ENCODE peak calls at places on chromosomes 4 and X, in ten cellular contexts. C is GM23338; O is lower lobe of right lung; J is CD4-positive, CD25-positive, alpha-beta regulatory T cell; P is A673; A is tibial artery; B is psoas muscle; L is fibroblast of lung; K is cardiac fibroblast; N is spleen. E is an unnamed sample.
A peak's percentile ranks its signal among the peaks of the same experiment; 100 is the strongest.

GRCh38 chrX:17697191-17697590 is 40.1 kb upstream of the SCML1 start:
- DNase-seq in P (peak; percentile 6), B (no peak), C (no peak), J (peak; percentile 6), A (no peak), L (no peak), K (peak; percentile 51), N (no peak), O (no peak), E (no peak)

GRCh38 chrX:66162331-66162822 is 1.7 kb upstream of the HEPH start:
- DNase-seq in J (no peak), B (no peak), N (no peak), K (no peak), L (no peak), A (no peak), P (no peak), C (no peak), O (no peak), E (no peak)

GRCh38 chr4:136301773-136302172 is 1230.5 kb downstream of the PCDH18 start:
- DNase-seq in K (no peak), L (no peak), J (no peak), O (no peak), P (no peak), C (no peak), B (no peak), A (no peak), N (no peak), E (no peak)

GRCh38 chr4:168153596-168154440 is 61.5 kb downstream of the ANXA10 start:
- DNase-seq in L (peak; percentile 79), N (peak; percentile 82), K (peak; percentile 90), A (peak; percentile 73), B (peak; percentile 63), J (peak; percentile 75), C (peak; percentile 77), O (peak; percentile 87), P (peak; percentile 81), E (peak; percentile 75)

GRCh38 chr4:186900232-186900900 is 176.7 kb upstream of the FAT1 start:
- DNase-seq in C (no peak), J (no peak), A (no peak), L (peak; percentile 89), O (no peak), B (no peak), K (peak; percentile 89), P (peak; percentile 39), N (no peak), E (no peak)

GRCh38 chrX:77441479-77441878 is 5.7 kb upstream of the FGF16 start:
- DNase-seq in K (no peak), O (no peak), J (no peak), N (no peak), A (no peak), P (no peak), B (no peak), L (no peak), C (no peak), E (no peak)

GRCh38 chr4:25843340-25844097 is 19.3 kb downstream of the SEL1L3 start:
- DNase-seq in L (no peak), O (peak; percentile 76), N (peak; percentile 81), K (peak; percentile 24), C (no peak), J (peak; percentile 37), A (no peak), P (no peak), B (no peak), E (no peak)

GRCh38 chr4:184795214-184795844 is 30.4 kb downstream of the ACSL1 start:
- DNase-seq in O (no peak), A (no peak), K (peak; percentile 14), N (no peak), J (no peak), P (no peak), L (no peak), C (no peak), B (no peak), E (no peak)

GRCh38 chr4:177356921-177357320 is 47.2 kb downstream of the NEIL3 start:
- DNase-seq in J (no peak), O (no peak), L (peak; percentile 28), A (no peak), C (no peak), N (no peak), P (no peak), K (peak; percentile 35), B (no peak), E (no peak)

GRCh38 chr4:66639361-66639760 is 905.9 kb downstream of the CENPC start:
- DNase-seq in A (no peak), B (no peak), L (peak; percentile 38), N (no peak), K (peak; percentile 78), P (peak; percentile 33), O (no peak), C (no peak), J (no peak), E (no peak)

GRCh38 chr4:37138019-37138653 is 106.4 kb upstream of the NWD2 start:
- DNase-seq in A (no peak), K (no peak), B (no peak), C (no peak), J (no peak), L (no peak), N (no peak), P (no peak), O (no peak), E (no peak)

GRCh38 chrX:20128678-20129077 is 12.0 kb upstream of the MAP7D2 start:
- DNase-seq in P (no peak), A (no peak), O (no peak), K (peak; percentile 19), J (no peak), N (no peak), L (no peak), B (no peak), C (no peak), E (no peak)

GRCh38 chr4:74230902-74231499 is 73.1 kb downstream of the MTHFD2L start:
- DNase-seq in A (no peak), N (no peak), J (peak; percentile 13), K (peak; percentile 93), C (no peak), P (peak; percentile 80), O (peak; percentile 50), B (peak; percentile 28), L (peak; percentile 58), E (peak; percentile 61)

GRCh38 chr4:155578219-155578618 is 88.4 kb upstream of the GUCY1A1 start:
- DNase-seq in A (no peak), B (no peak), L (peak; percentile 40), C (no peak), O (no peak), K (no peak), J (no peak), P (no peak), N (no peak), E (no peak)

DNA sequence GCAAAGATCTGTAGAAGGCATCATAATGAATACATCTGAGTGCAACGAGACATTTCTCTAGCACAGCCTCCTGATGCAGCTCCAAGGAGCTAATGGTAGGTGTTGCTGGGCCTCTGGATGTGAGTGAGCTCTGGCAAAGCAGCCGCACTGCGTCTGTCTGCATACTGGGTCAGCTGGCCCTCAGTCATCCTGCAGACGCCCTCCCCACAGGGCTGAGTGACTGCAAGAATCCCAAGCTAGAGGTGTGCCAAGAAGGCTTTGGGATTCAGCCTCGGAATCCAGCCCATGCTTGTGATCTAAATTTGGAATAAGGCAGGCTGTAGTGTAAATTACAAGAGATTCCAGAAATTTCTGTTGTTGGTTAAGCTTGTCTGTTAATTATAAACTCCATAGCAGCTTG is 18.5 kb downstream of the HERC3 start:
- DNase-seq in P (no peak), J (no peak), L (peak; percentile 90), B (peak; percentile 65), C (no peak), O (no peak), K (peak; percentile 45), N (no peak), A (peak; percentile 84), E (peak; percentile 81)
- H3K4me3 ChIP-seq in P (no peak overlapping the region), J (no peak overlapping the region), L (no peak overlapping the region), B (no peak overlapping the region), C (no peak overlapping the region), O (no peak overlapping the region), K (no peak overlapping the region), N (no peak overlapping the region), A (no peak overlapping the region), E (no peak overlapping the region)

GRCh38 chr4:151674804-151675290 is 86.0 kb downstream of the GATB start:
- DNase-seq in P (no peak), O (peak; percentile 63), L (peak; percentile 69), N (no peak), A (peak; percentile 71), J (no peak), K (peak; percentile 7), B (no peak), C (peak; percentile 87), E (peak; percentile 83)
- H3K4me3 ChIP-seq in P (no peak overlapping the region), O (peak overlapping the region; percentile 39), L (no peak overlapping the region), N (peak overlapping the region; percentile 33), A (peak overlapping the region; percentile 48), J (no peak overlapping the region), K (no peak overlapping the region), B (peak overlapping the region; percentile 47), C (no peak overlapping the region), E (peak overlapping the region; percentile 54)

GRCh38 chr4:87977521-87978278 is 2.2 kb downstream of the SPP1 start:
- DNase-seq in P (no peak), A (no peak), J (no peak), C (no peak), N (no peak), K (no peak), O (no peak), B (no peak), L (no peak), E (no peak)

GRCh38 chr4:87978656-87979055 is 3.1 kb downstream of the SPP1 start:
- DNase-seq in B (no peak), J (no peak), N (no peak), P (no peak), A (no peak), C (no peak), L (peak; percentile 62), O (no peak), K (peak; percentile 43), E (no peak)

GRCh38 chr4:87973283-87974169 is 2.0 kb upstream of the SPP1 start:
- DNase-seq in N (peak; percentile 66), K (peak; percentile 78), L (peak; percentile 95), B (peak; percentile 35), A (peak; percentile 68), P (peak; percentile 63), J (peak; percentile 54), O (peak; percentile 56), C (peak; percentile 88), E (peak; percentile 65)

GRCh38 chr4:87974856-87975462 is 555 bp upstream of the SPP1 start:
- DNase-seq in P (no peak), L (peak; percentile 49), C (peak; percentile 58), J (no peak), A (no peak), K (no peak), B (no peak), N (peak; percentile 51), O (no peak), E (no peak)

GRCh38 chr4:87975466-87975865 is at the start of gene SPP1:
- DNase-seq in B (no peak), K (no peak), N (peak; percentile 50), A (no peak), L (peak; percentile 68), P (no peak), J (peak; percentile 64), C (peak; percentile 87), O (no peak), E (peak; percentile 56)
- H3K4me3 ChIP-seq in B (no peak within 1 kb of the TSS), K (no peak within 1 kb of the TSS), N (no peak within 1 kb of the TSS), A (no peak within 1 kb of the TSS), L (no peak within 1 kb of the TSS), P (no peak within 1 kb of the TSS), J (no peak within 1 kb of the TSS), C (peak within 1 kb of the TSS; percentile 31), O (no peak within 1 kb of the TSS), E (no peak within 1 kb of the TSS)

GRCh38 chr4:179465131-179465797 is 2023.0 kb upstream of the AGA start:
- DNase-seq in K (peak; percentile 12), N (no peak), B (no peak), O (no peak), A (no peak), L (peak; percentile 78), J (no peak), P (peak; percentile 83), C (peak; percentile 91), E (no peak)
- H3K4me3 ChIP-seq in K (no peak overlapping the region), N (no peak overlapping the region), B (no peak overlapping the region), O (no peak overlapping the region), A (no peak overlapping the region), L (no peak overlapping the region), J (no peak overlapping the region), P (no peak overlapping the region), C (peak overlapping the region; percentile 11), E (no peak overlapping the region)

E was measured in aorta.